ENCODE peak calls at places on chromosomes 11 and 22, in eight cellular contexts. J, A, E, B, L, O, X and Y are unnamed samples.

GRCh38 chr22:17198188-17199130 is 20.8 kb downstream of the ADA2 start:
- DNase-seq in E (no peak), L (peak), X (no peak), B (no peak), O (no peak), J (no peak), A (peak), Y (no peak)

GRCh38 chr11:63985812-63986155 is 454 bp upstream of the OTUB1 start:
- DNase-seq in J (peak), A (no peak), L (no peak), X (peak), B (no peak), E (no peak), O (no peak), Y (no peak)

GRCh38 chr22:36457688-36458450 is 23.6 kb downstream of the TXN2 start:
- DNase-seq in X (no peak), J (no peak), L (no peak), O (no peak), B (peak), E (no peak), A (peak), Y (no peak)

GRCh38 chr11:44574620-44575287 is 9.3 kb downstream of the CD82 start:
- DNase-seq in A (no peak), X (peak), J (peak), B (no peak), L (no peak), E (no peak), O (no peak), Y (peak)

GRCh38 chr11:73382183-73382582 is 6.0 kb downstream of the RELT start:
- DNase-seq in A (no peak), O (no peak), E (no peak), J (no peak), L (no peak), X (no peak), B (no peak), Y (no peak)

GRCh38 chr11:5280582-5281102 is 10.9 kb upstream of the HBE1 start:
- DNase-seq in L (no peak), A (peak), X (peak), E (peak), O (no peak), J (peak), B (peak), Y (no peak)

GRCh38 chr11:44224867-44225501 is 85.0 kb downstream of the ALX4 start:
- DNase-seq in L (no peak), J (no peak), E (no peak), A (no peak), B (no peak), O (no peak), X (no peak), Y (no peak)

GRCh38 chr11:66846671-66847091 is 3.4 kb downstream of the RCE1 start:
- DNase-seq in L (no peak), J (no peak), A (peak), E (no peak), O (peak), X (no peak), B (no peak), Y (no peak)

GRCh38 chr11:3108183-3108721 is 51.0 kb upstream of the CARS1 start:
- DNase-seq in X (no peak), E (no peak), B (peak), A (peak), J (no peak), L (no peak), O (no peak), Y (no peak)

GRCh38 chr11:90500922-90501568 is 278.2 kb upstream of the CHORDC1 start:
- DNase-seq in L (no peak), E (no peak), A (no peak), O (no peak), X (no peak), B (no peak), J (no peak), Y (no peak)

GRCh38 chr11:76806608-76807205 is 23.6 kb downstream of the TSKU start:
- DNase-seq in L (no peak), J (no peak), X (no peak), E (no peak), B (no peak), A (no peak), O (no peak), Y (no peak)

GRCh38 chr11:46391578-46392420 is at the start of gene CHRM4:
- DNase-seq in B (no peak), E (no peak), A (peak), X (peak), L (peak), J (no peak), O (peak), Y (peak)

GRCh38 chr11:1863352-1864215 is 10.7 kb downstream of the LSP1 start:
- DNase-seq in X (no peak), E (no peak), O (no peak), J (no peak), L (no peak), A (peak), B (peak), Y (no peak)

GRCh38 chr11:118109231-118109630 is 22.5 kb upstream of the SMIM35 start:
- DNase-seq in B (no peak), A (no peak), X (no peak), L (no peak), O (no peak), J (no peak), E (no peak), Y (no peak)

GRCh38 chr22:46604306-46604690 is 15.9 kb upstream of the GRAMD4 start:
- DNase-seq in L (no peak), A (no peak), E (no peak), X (peak), J (peak), O (no peak), B (peak), Y (no peak)

GRCh38 chr11:112288021-112288420 is 27.4 kb upstream of the PLET1 start:
- DNase-seq in J (no peak), L (no peak), A (no peak), B (no peak), X (no peak), O (no peak), E (no peak), Y (no peak)

GRCh38 chr11:79431535-79431934 is 9.3 kb downstream of the TENM4 start:
- DNase-seq in E (no peak), J (no peak), A (no peak), L (no peak), B (no peak), X (no peak), O (no peak), Y (no peak)

GRCh38 chr11:70158201-70158600 is 44.9 kb upstream of the FADD start:
- DNase-seq in E (no peak), B (no peak), J (no peak), X (no peak), A (peak), O (peak), L (peak), Y (peak)